ENCODE peak calls at places on chromosome 6, in six cellular contexts. D is astrocyte, Z is lung, P is PC-3, J is PC-9, K is colonic mucosa. L is an unnamed sample.
A peak's percentile ranks its signal among the peaks of the same experiment; 100 is the strongest.

GRCh38 chr6:137823826-137824501 is 43.1 kb upstream of the TNFAIP3 start:
- DNase-seq in D (peak; percentile 72), Z (no peak), P (no peak), J (no peak), K (peak; percentile 21), L (peak; percentile 54)

GRCh38 chr6:170037541-170038250 is 253.2 kb downstream of the DLL1 start:
- DNase-seq in D (no peak), Z (no peak), P (no peak), J (no peak), K (peak; percentile 52), L (peak; percentile 11)

GRCh38 chr6:7542878-7543394 is 1.5 kb downstream of the DSP start:
- DNase-seq in D (peak; percentile 26), Z (peak; percentile 45), P (peak; percentile 84), J (peak; percentile 69), K (peak; percentile 89), L (peak; percentile 87)

GRCh38 chr6:111207141-111207858 is 120.0 kb downstream of the SLC16A10 start:
- DNase-seq in D (no peak), Z (no peak), P (peak; percentile 6), J (no peak), K (no peak), L (no peak)

GRCh38 chr6:51027283-51028065 is 208.8 kb downstream of the TFAP2B start:
- DNase-seq in D (peak; percentile 5), Z (no peak), P (peak; percentile 24), J (no peak), K (no peak), L (no peak)

GRCh38 chr6:63805808-63806572 is 170.4 kb downstream of the PHF3 start:
- DNase-seq in D (peak; percentile 90), Z (no peak), P (peak; percentile 92), J (peak; percentile 15), K (no peak), L (peak; percentile 18)

GRCh38 chr6:121608270-121608669 is 172.8 kb downstream of the GJA1 start:
- DNase-seq in D (no peak), Z (no peak), P (no peak), J (no peak), K (no peak), L (no peak)

GRCh38 chr6:167712332-167713087 is 114.2 kb upstream of the AFDN start:
- DNase-seq in D (no peak), Z (no peak), P (no peak), J (no peak), K (peak; percentile 21), L (no peak)

GRCh38 chr6:127832381-127832780 is 68.5 kb downstream of the THEMIS start:
- DNase-seq in D (no peak), Z (no peak), P (no peak), J (no peak), K (no peak), L (no peak)

GRCh38 chr6:119002069-119002468 is 67.1 kb upstream of the MCM9 start:
- DNase-seq in D (no peak), Z (no peak), P (no peak), J (no peak), K (no peak), L (no peak)

GRCh38 chr6:45454008-45454911 is 76.5 kb upstream of the SUPT3H start:
- DNase-seq in D (peak; percentile 90), Z (no peak), P (peak; percentile 65), J (no peak), K (no peak), L (no peak)

GRCh38 chr6:27668442-27669275 is 195.8 kb upstream of the ZNF184 start:
- DNase-seq in D (peak; percentile 82), Z (no peak), P (peak; percentile 93), J (peak; percentile 82), K (peak; percentile 72), L (peak; percentile 48)

GRCh38 chr6:109121411-109121810 is 26.1 kb downstream of the CEP57L1 start:
- DNase-seq in D (peak; percentile 34), Z (no peak), P (no peak), J (no peak), K (no peak), L (no peak)

GRCh38 chr6:104409913-104410312 is 449.8 kb downstream of the HACE1 start:
- DNase-seq in D (no peak), Z (no peak), P (no peak), J (no peak), K (no peak), L (no peak)

GRCh38 chr6:126753616-126754015 is 364.9 kb upstream of the RSPO3 start:
- DNase-seq in D (no peak), Z (no peak), P (no peak), J (no peak), K (no peak), L (no peak)

GRCh38 chr6:136087986-136088385 is 162.1 kb downstream of the MTFR2 start:
- DNase-seq in D (peak; percentile 55), Z (no peak), P (no peak), J (no peak), K (no peak), L (no peak)

GRCh38 chr6:83199173-83199864 is 6.2 kb downstream of the RWDD2A start:
- DNase-seq in D (peak; percentile 8), Z (no peak), P (no peak), J (no peak), K (no peak), L (no peak)
- H3K27ac ChIP-seq in D (peak overlapping the region; percentile 44), Z (no peak overlapping the region), P (peak overlapping the region; percentile 35), J (no peak overlapping the region), K (no peak overlapping the region), L (no peak overlapping the region)

GRCh38 chr6:4788953-4789584 is 12.9 kb downstream of the CDYL start:
- DNase-seq in D (no peak), Z (no peak), P (no peak), J (no peak), K (no peak), L (no peak)
- H3K4me1 ChIP-seq in D (no peaks in the 10 kb centered on the region), Z (peaks cover 11% of the 10 kb centered on the region), P (no peaks in the 10 kb centered on the region), J (no peaks in the 10 kb centered on the region), K (peaks cover 10% of the 10 kb centered on the region), L (peaks cover under 1% of the 10 kb centered on the region)

GRCh38 chr6:37794825-37795224 is 24.7 kb upstream of the ZFAND3 start:
- DNase-seq in D (peak; percentile 28), Z (no peak), P (peak; percentile 33), J (no peak), K (no peak), L (no peak)

GRCh38 chr6:37792457-37793039 is 27.0 kb upstream of the ZFAND3 start:
- DNase-seq in D (no peak), Z (no peak), P (no peak), J (no peak), K (no peak), L (no peak)

GRCh38 chr6:37788259-37788658 is 31.3 kb upstream of the ZFAND3 start:
- DNase-seq in D (no peak), Z (no peak), P (peak; percentile 72), J (peak; percentile 58), K (no peak), L (no peak)

GRCh38 chr6:37793067-37793466 is 26.5 kb upstream of the ZFAND3 start:
- DNase-seq in D (no peak), Z (no peak), P (no peak), J (no peak), K (no peak), L (no peak)

DNA sequence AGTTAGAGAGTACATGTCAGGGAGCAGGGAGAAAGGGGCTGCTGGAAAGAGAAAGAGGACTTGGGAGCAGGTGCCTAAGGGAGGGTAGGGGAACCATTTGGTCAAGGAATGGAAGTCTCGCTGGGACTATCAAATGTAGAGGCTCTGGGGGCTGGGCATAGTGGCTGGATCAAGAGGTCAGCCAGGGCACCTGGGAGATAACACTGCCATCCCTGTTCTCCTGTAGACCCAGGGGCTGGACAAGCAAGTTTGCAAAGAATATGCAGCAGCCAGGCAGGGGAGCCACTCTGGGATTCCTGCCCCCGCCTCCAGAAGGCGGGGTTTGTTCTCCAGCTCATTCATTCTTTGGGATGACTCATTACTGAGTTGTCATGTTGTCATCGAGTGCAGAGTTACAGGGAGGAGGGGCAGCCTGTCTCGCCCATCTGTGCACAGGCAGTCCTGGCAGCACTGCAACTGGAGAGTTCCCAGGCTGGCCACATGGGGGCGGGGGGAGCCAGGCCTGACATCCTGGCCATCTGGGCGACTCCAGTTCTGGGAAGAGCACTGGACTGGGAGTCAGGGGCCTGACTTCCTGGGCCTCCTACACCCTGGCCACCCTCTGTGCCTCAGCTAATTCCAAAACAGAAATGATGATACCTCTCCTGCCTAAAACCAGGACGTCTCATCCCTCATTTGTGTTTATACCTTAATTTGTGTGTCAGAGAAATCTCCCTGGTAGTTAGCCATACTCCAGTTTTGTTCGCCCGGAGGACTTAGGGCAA is 28.2 kb upstream of the ZFAND3 start:
- DNase-seq in D (peak; percentile 93), Z (peak; percentile 94), P (peak; percentile 98), J (peak; percentile 93), K (peak; percentile 93), L (peak; percentile 95)
- H3K27ac ChIP-seq in D (no peak overlapping the region), Z (no peak overlapping the region), P (no peak overlapping the region), J (no peak overlapping the region), K (no peak overlapping the region), L (no peak overlapping the region)

DNA sequence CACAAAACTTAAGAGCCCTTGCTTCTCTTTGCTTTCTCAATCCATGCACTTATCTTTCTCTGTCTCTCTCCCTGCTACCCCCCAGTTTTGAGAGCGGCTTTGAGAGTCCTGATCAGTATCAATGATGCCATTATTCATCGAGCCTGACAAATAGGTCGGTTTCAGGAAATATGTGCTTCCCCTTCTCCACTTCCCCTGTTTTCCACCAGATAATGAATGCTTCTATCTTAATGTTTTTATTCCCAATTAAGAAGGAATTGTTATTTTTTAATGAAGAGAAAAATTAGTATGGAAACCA is 117.7 kb downstream of the KIF13A start:
- DNase-seq in D (no peak), Z (no peak), P (no peak), J (no peak), K (no peak), L (no peak)
- H3K4me1 ChIP-seq in D (peaks cover 37% of the 10 kb centered on the region), Z (peaks cover 2% of the 10 kb centered on the region), P (peaks cover 50% of the 10 kb centered on the region), J (peaks cover 42% of the 10 kb centered on the region), K (no peaks in the 10 kb centered on the region), L (peaks cover 29% of the 10 kb centered on the region)

GRCh38 chr6:2960935-2961334 is 10.4 kb downstream of the SERPINB6 start:
- DNase-seq in D (no peak), Z (no peak), P (peak; percentile 38), J (no peak), K (no peak), L (peak; percentile 73)
- H3K27ac ChIP-seq in D (peak overlapping the region; percentile 52), Z (peak overlapping the region; percentile 51), P (peak overlapping the region; percentile 92), J (no peak overlapping the region), K (no peak overlapping the region), L (peak overlapping the region; percentile 90)

DNA sequence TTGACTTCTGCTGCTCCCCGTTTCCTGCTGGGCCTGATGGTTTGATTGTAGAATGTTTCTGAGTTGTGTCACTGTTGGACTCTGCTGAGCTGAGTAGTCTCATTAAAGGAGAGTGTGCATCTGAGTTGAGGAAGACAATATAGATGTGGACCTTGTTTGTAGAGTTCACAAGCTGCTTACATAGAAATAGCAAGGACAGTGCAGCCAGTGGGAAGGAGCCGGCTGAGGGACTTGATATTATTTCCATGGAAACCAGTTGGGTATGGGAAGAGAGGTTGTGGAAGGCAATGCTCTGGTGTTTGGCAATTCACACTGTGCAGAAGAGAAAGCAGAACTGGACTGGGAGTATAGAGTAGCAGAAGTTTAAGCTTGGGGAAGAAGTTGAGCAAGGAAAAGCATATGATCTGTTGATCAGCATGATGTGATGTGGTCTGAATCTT is 14.8 kb downstream of the IGF2R start:
- DNase-seq in D (no peak), Z (no peak), P (no peak), J (no peak), K (no peak), L (no peak)
- H3K4me1 ChIP-seq in D (peaks cover 56% of the 10 kb centered on the region), Z (peaks cover 40% of the 10 kb centered on the region), P (peaks cover 48% of the 10 kb centered on the region), J (peaks cover 15% of the 10 kb centered on the region), K (peaks cover 4% of the 10 kb centered on the region), L (peaks cover 88% of the 10 kb centered on the region)

L was measured in body of pancreas.